ENCODE peak calls at places on chromosomes 16 and 17, in five cellular contexts. S, W, E, N and A are unnamed samples.
A peak's percentile ranks its signal among the peaks of the same experiment; 100 is the strongest.

GRCh38 chr17:58525239-58525638 is 10.8 kb upstream of the MTMR4 start:
- DNase-seq in S (peak; percentile 79), W (no peak), E (no peak), N (peak; percentile 90), A (peak; percentile 57)

GRCh38 chr16:14268073-14268472 is 197.0 kb downstream of the MRTFB start:
- DNase-seq in S (no peak), W (no peak), E (no peak), N (no peak), A (no peak)

GRCh38 chr16:7161886-7162285 is 170.8 kb upstream of the RBFOX1 start:
- DNase-seq in S (no peak), W (no peak), E (no peak), N (no peak), A (no peak)

GRCh38 chr17:59620518-59621259 is 994 bp downstream of the CLTC start:
- DNase-seq in S (no peak), W (peak; percentile 63), E (peak; percentile 41), N (peak; percentile 33), A (peak; percentile 22)

GRCh38 chr17:56678249-56679144 is 85.0 kb downstream of the NOG start:
- DNase-seq in S (no peak), W (no peak), E (peak; percentile 69), N (no peak), A (no peak)

GRCh38 chr17:58577696-58578095 is 63.3 kb upstream of the MTMR4 start:
- DNase-seq in S (peak; percentile 56), W (peak; percentile 53), E (peak; percentile 52), N (peak; percentile 26), A (peak; percentile 49)

GRCh38 chr17:40110026-40110425 is 9.6 kb upstream of the NR1D1 start:
- DNase-seq in S (no peak), W (peak; percentile 11), E (peak; percentile 63), N (no peak), A (no peak)

GRCh38 chr17:80000955-80001354 is 34.7 kb downstream of the TBC1D16 start:
- DNase-seq in S (no peak), W (peak; percentile 42), E (no peak), N (no peak), A (no peak)

GRCh38 chr17:2521257-2521656 is 9.6 kb upstream of the METTL16 start:
- DNase-seq in S (no peak), W (no peak), E (no peak), N (no peak), A (no peak)

GRCh38 chr16:17340804-17341203 is 130.0 kb downstream of the XYLT1 start:
- DNase-seq in S (no peak), W (no peak), E (no peak), N (no peak), A (no peak)

GRCh38 chr16:12972246-12972645 is 70.8 kb downstream of the SHISA9 start:
- DNase-seq in S (no peak), W (no peak), E (no peak), N (no peak), A (no peak)

GRCh38 chr17:43975898-43976297 is 22.2 kb upstream of the PYY start:
- DNase-seq in S (no peak), W (no peak), E (no peak), N (no peak), A (no peak)

GRCh38 chr16:89308391-89309333 is 91.2 kb downstream of the ZNF778 start:
- DNase-seq in S (no peak), W (peak; percentile 48), E (peak; percentile 95), N (no peak), A (no peak)

GRCh38 chr16:31010943-31011342 is 505 bp upstream of the STX1B start:
- DNase-seq in S (no peak), W (no peak), E (no peak), N (no peak), A (no peak)

GRCh38 chr16:31502981-31503380 is 5.2 kb downstream of the RUSF1 start:
- DNase-seq in S (no peak), W (no peak), E (no peak), N (peak; percentile 75), A (no peak)

GRCh38 chr16:10668322-10669045 is 26.2 kb downstream of the TEKT5 start:
- DNase-seq in S (no peak), W (no peak), E (peak; percentile 74), N (peak; percentile 10), A (no peak)

GRCh38 chr17:32998893-32999240 is 7.2 kb downstream of the SPACA3 start:
- DNase-seq in S (no peak), W (no peak), E (no peak), N (peak; percentile 27), A (peak; percentile 51)

GRCh38 chr16:10391339-10391738 is 5.5 kb downstream of the ATF7IP2 start:
- DNase-seq in S (no peak), W (no peak), E (no peak), N (no peak), A (no peak)

DNA sequence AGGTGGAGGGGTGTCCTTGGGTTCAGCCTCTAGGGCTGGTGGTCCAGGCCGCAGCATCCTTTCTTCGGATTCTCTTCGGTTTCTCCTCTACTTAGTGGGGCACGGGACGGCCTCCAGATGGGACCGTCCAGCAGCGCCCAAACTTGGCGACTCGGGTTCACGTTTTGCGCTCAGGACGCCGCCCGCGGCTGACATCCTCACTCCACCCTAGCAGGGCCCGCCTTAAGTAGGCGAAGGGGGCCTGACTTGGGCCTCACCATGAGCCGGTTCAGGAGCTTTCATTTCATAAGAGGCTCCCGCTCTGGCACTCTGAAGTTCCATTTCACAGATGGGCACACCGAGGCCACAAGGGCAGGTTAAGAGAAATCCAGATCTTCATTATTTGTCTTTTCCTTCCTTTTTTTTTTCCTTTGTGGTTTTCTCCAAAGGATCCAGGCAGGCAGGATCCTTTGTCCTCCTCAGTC is 141.2 kb downstream of the SEC14L1 start:
- DNase-seq in S (no peak), W (no peak), E (peak; percentile 82), N (no peak), A (no peak)
- H3K4me3 ChIP-seq in S (peak overlapping the region; percentile 69), W (peak overlapping the region; percentile 77), E (peak overlapping the region; percentile 76), N (peak overlapping the region; percentile 53), A (peak overlapping the region; percentile 92)

GRCh38 chr16:1762879-1763520 is 8.3 kb downstream of the NME3 start:
- DNase-seq in S (peak; percentile 61), W (peak; percentile 54), E (peak; percentile 81), N (no peak), A (no peak)
- H3K36me3 ChIP-seq in S (peaks cover 4% of the 10 kb centered on the region), W (peaks cover 4% of the 10 kb centered on the region), E (peaks cover 2% of the 10 kb centered on the region), N (peaks cover 44% of the 10 kb centered on the region), A (peaks cover 47% of the 10 kb centered on the region)

GRCh38 chr17:36944488-36945040 is 4.2 kb upstream of the AATF start:
- DNase-seq in S (no peak), W (no peak), E (peak; percentile 56), N (no peak), A (no peak)

GRCh38 chr17:36942031-36942599 is 4.8 kb downstream of the LHX1 start:
- DNase-seq in S (no peak), W (no peak), E (peak; percentile 83), N (no peak), A (no peak)

GRCh38 chr17:36943250-36944220 is 5.2 kb upstream of the AATF start:
- DNase-seq in S (no peak), W (no peak), E (peak; percentile 86), N (no peak), A (no peak)

GRCh38 chr17:36941265-36942021 is 4.2 kb downstream of the LHX1 start:
- DNase-seq in S (no peak), W (no peak), E (peak; percentile 78), N (no peak), A (no peak)

GRCh38 chr17:36942631-36943125 is 5.4 kb downstream of the LHX1 start:
- DNase-seq in S (no peak), W (no peak), E (peak; percentile 80), N (no peak), A (no peak)
- H3K4me3 ChIP-seq in S (peak overlapping the region; percentile 45), W (no peak overlapping the region), E (peak overlapping the region; percentile 18), N (no peak overlapping the region), A (no peak overlapping the region)

DNA sequence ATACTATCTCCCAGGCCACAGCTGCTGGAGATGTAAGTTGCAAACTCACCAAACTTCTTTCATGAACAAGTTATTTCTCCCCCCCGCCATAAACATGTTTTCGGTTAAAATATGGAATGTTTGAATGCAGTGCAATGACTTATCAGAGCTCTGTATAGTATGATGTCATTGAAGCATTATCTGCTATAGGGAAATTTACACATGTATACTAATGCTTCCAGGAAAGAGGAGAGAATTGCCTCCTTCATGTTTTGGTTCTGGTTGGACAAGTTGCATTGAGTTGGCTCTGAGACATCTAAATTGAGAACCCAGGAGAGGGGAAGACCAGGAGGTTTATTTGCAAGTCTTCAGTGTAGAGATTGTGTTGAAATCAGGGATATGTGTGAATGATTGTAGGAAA is 20.8 kb downstream of the UQCRC2 start:
- DNase-seq in S (no peak), W (no peak), E (no peak), N (no peak), A (no peak)
- H3K36me3 ChIP-seq in S (peaks cover 30% of the 10 kb centered on the region), W (peaks cover 52% of the 10 kb centered on the region), E (peaks cover 30% of the 10 kb centered on the region), N (peaks cover 10% of the 10 kb centered on the region), A (peaks cover 23% of the 10 kb centered on the region)

GRCh38 chr17:29085223-29085622 is 42.3 kb downstream of the PIPOX start:
- DNase-seq in S (no peak), W (no peak), E (peak; percentile 59), N (no peak), A (no peak)
- H3K4me3 ChIP-seq in S (no peak overlapping the region), W (no peak overlapping the region), E (no peak overlapping the region), N (no peak overlapping the region), A (no peak overlapping the region)

GRCh38 chr16:68299571-68300453 is 10.9 kb downstream of the SLC7A6OS start:
- DNase-seq in S (no peak), W (no peak), E (no peak), N (no peak), A (peak; percentile 92)
- H3K36me3 ChIP-seq in S (peaks cover 9% of the 10 kb centered on the region), W (peaks cover 13% of the 10 kb centered on the region), E (peaks cover 32% of the 10 kb centered on the region), N (peaks cover 29% of the 10 kb centered on the region), A (peaks cover 28% of the 10 kb centered on the region)